ENCODE peak calls at places on chromosomes 12 and 14, in five cellular contexts. One of them, this sample, is unnamed.

GRCh38 chr14:95463173-95463901 is 53.1 kb downstream of the SYNE3 start:
- DNase-seq in ELF-1: no peak
- DNase-seq in stomach: peak; percentile 62
- DNase-seq in activated CD8-positive, alpha-beta memory T cell treated with anti-CD3 and anti-CD28 coated beads, Interleukin-2, amount 50 U/mL, for 4 hours: no peak
- DNase-seq in activated CD4-positive, CD25-positive, alpha-beta regulatory T cell: no peak
- DNase-seq in this sample: no peak

GRCh38 chr12:19382111-19382526 is 57.2 kb upstream of the AEBP2 start:
- DNase-seq in activated CD4-positive, CD25-positive, alpha-beta regulatory T cell: no peak
- DNase-seq in stomach: peak; percentile 3
- DNase-seq in ELF-1: peak; percentile 51
- DNase-seq in activated CD8-positive, alpha-beta memory T cell treated with anti-CD3 and anti-CD28 coated beads, Interleukin-2, amount 50 U/mL, for 4 hours: peak; percentile 47
- DNase-seq in this sample: no peak

GRCh38 chr12:89245090-89245489 is 107.2 kb downstream of the DUSP6 start:
- DNase-seq in stomach: no peak
- DNase-seq in activated CD4-positive, CD25-positive, alpha-beta regulatory T cell: peak; percentile 9
- DNase-seq in ELF-1: peak; percentile 15
- DNase-seq in activated CD8-positive, alpha-beta memory T cell treated with anti-CD3 and anti-CD28 coated beads, Interleukin-2, amount 50 U/mL, for 4 hours: peak; percentile 28
- DNase-seq in this sample: peak; percentile 52

GRCh38 chr12:116389990-116390655 is 112.6 kb upstream of the MED13L start:
- DNase-seq in stomach: no peak
- DNase-seq in activated CD4-positive, CD25-positive, alpha-beta regulatory T cell: no peak
- DNase-seq in ELF-1: no peak
- DNase-seq in activated CD8-positive, alpha-beta memory T cell treated with anti-CD3 and anti-CD28 coated beads, Interleukin-2, amount 50 U/mL, for 4 hours: no peak
- DNase-seq in this sample: no peak

GRCh38 chr14:71117839-71118743 is 210.8 kb downstream of the PCNX1 start:
- DNase-seq in activated CD4-positive, CD25-positive, alpha-beta regulatory T cell: no peak
- DNase-seq in stomach: no peak
- DNase-seq in ELF-1: peak; percentile 51
- DNase-seq in activated CD8-positive, alpha-beta memory T cell treated with anti-CD3 and anti-CD28 coated beads, Interleukin-2, amount 50 U/mL, for 4 hours: no peak
- DNase-seq in this sample: no peak

GRCh38 chr12:75814856-75815754 is 216.5 kb downstream of the PHLDA1 start:
- DNase-seq in stomach: no peak
- DNase-seq in ELF-1: no peak
- DNase-seq in activated CD4-positive, CD25-positive, alpha-beta regulatory T cell: no peak
- DNase-seq in activated CD8-positive, alpha-beta memory T cell treated with anti-CD3 and anti-CD28 coated beads, Interleukin-2, amount 50 U/mL, for 4 hours: no peak
- DNase-seq in this sample: no peak

GRCh38 chr12:29725587-29726320 is 58.0 kb downstream of the TMTC1 start:
- DNase-seq in ELF-1: no peak
- DNase-seq in activated CD4-positive, CD25-positive, alpha-beta regulatory T cell: no peak
- DNase-seq in activated CD8-positive, alpha-beta memory T cell treated with anti-CD3 and anti-CD28 coated beads, Interleukin-2, amount 50 U/mL, for 4 hours: no peak
- DNase-seq in stomach: no peak
- DNase-seq in this sample: no peak

GRCh38 chr12:96886998-96887677 is 19.9 kb upstream of the NEDD1 start:
- DNase-seq in activated CD8-positive, alpha-beta memory T cell treated with anti-CD3 and anti-CD28 coated beads, Interleukin-2, amount 50 U/mL, for 4 hours: no peak
- DNase-seq in ELF-1: peak; percentile 74
- DNase-seq in activated CD4-positive, CD25-positive, alpha-beta regulatory T cell: no peak
- DNase-seq in stomach: peak; percentile 48
- DNase-seq in this sample: no peak

GRCh38 chr12:3718100-3718499 is 34.8 kb downstream of the CRACR2A start:
- DNase-seq in activated CD8-positive, alpha-beta memory T cell treated with anti-CD3 and anti-CD28 coated beads, Interleukin-2, amount 50 U/mL, for 4 hours: no peak
- DNase-seq in activated CD4-positive, CD25-positive, alpha-beta regulatory T cell: no peak
- DNase-seq in ELF-1: no peak
- DNase-seq in stomach: peak; percentile 39
- DNase-seq in this sample: peak; percentile 85

GRCh38 chr14:69152181-69152943 is 557 bp downstream of the DCAF5 start:
- DNase-seq in stomach: no peak
- DNase-seq in activated CD8-positive, alpha-beta memory T cell treated with anti-CD3 and anti-CD28 coated beads, Interleukin-2, amount 50 U/mL, for 4 hours: peak; percentile 51
- DNase-seq in ELF-1: peak; percentile 26
- DNase-seq in activated CD4-positive, CD25-positive, alpha-beta regulatory T cell: no peak
- DNase-seq in this sample: peak; percentile 52

GRCh38 chr14:89013098-89013504 is 188.7 kb downstream of the TTC8 start:
- DNase-seq in activated CD4-positive, CD25-positive, alpha-beta regulatory T cell: no peak
- DNase-seq in activated CD8-positive, alpha-beta memory T cell treated with anti-CD3 and anti-CD28 coated beads, Interleukin-2, amount 50 U/mL, for 4 hours: no peak
- DNase-seq in stomach: peak; percentile 44
- DNase-seq in ELF-1: peak; percentile 63
- DNase-seq in this sample: no peak

GRCh38 chr14:90060965-90061848 is 587 bp upstream of the KCNK13 start:
- DNase-seq in activated CD8-positive, alpha-beta memory T cell treated with anti-CD3 and anti-CD28 coated beads, Interleukin-2, amount 50 U/mL, for 4 hours: no peak
- DNase-seq in ELF-1: no peak
- DNase-seq in activated CD4-positive, CD25-positive, alpha-beta regulatory T cell: no peak
- DNase-seq in stomach: no peak
- DNase-seq in this sample: no peak

GRCh38 chr12:8844665-8845064 is 22.2 kb downstream of the A2ML1 start:
- DNase-seq in stomach: peak; percentile 57
- DNase-seq in activated CD8-positive, alpha-beta memory T cell treated with anti-CD3 and anti-CD28 coated beads, Interleukin-2, amount 50 U/mL, for 4 hours: no peak
- DNase-seq in ELF-1: no peak
- DNase-seq in activated CD4-positive, CD25-positive, alpha-beta regulatory T cell: no peak
- DNase-seq in this sample: no peak

GRCh38 chr12:49983892-49984291 is 11.1 kb downstream of the AQP6 start:
- DNase-seq in ELF-1: peak; percentile 69
- DNase-seq in activated CD8-positive, alpha-beta memory T cell treated with anti-CD3 and anti-CD28 coated beads, Interleukin-2, amount 50 U/mL, for 4 hours: no peak
- DNase-seq in activated CD4-positive, CD25-positive, alpha-beta regulatory T cell: no peak
- DNase-seq in stomach: no peak
- DNase-seq in this sample: no peak

GRCh38 chr14:90388437-90388836 is 8.4 kb upstream of the CALM1 start:
- DNase-seq in stomach: peak; percentile 40
- DNase-seq in activated CD8-positive, alpha-beta memory T cell treated with anti-CD3 and anti-CD28 coated beads, Interleukin-2, amount 50 U/mL, for 4 hours: no peak
- DNase-seq in ELF-1: peak; percentile 40
- DNase-seq in activated CD4-positive, CD25-positive, alpha-beta regulatory T cell: no peak
- DNase-seq in this sample: peak; percentile 51